ENCODE peak calls at places on chromosomes 6 and 20, in nine cellular contexts. M is colonic mucosa, B is HFF-Myc, C is left ventricle myocardium inferior, O is fibroblast of pulmonary artery, E is sigmoid colon, F is mucosa of descending colon, J is fibroblast of the aortic adventitia, W is kidney epithelial cell. P is an unnamed sample.

GRCh38 chr6:100538086-100538485 is 73.4 kb upstream of the SIM1 start:
- DNase-seq in C (no peak), B (peak), M (no peak), O (peak), W (peak), J (no peak), E (no peak), F (no peak), P (no peak)

GRCh38 chr6:148501178-148501590 is 158.5 kb downstream of the SASH1 start:
- DNase-seq in F (no peak), W (no peak), E (peak), O (peak), M (peak), B (no peak), J (peak), C (no peak), P (peak)

GRCh38 chr6:54621285-54621684 is 225.3 kb upstream of the FAM83B start:
- DNase-seq in W (no peak), C (no peak), M (no peak), E (no peak), O (peak), J (peak), F (no peak), B (no peak), P (no peak)

GRCh38 chr6:53673138-53673801 is 7.7 kb upstream of the KLHL31 start:
- DNase-seq in J (peak), C (no peak), F (no peak), E (no peak), M (no peak), W (peak), O (peak), B (peak), P (peak)

GRCh38 chr20:20070871-20071726 is 18.8 kb downstream of the CFAP61 start:
- DNase-seq in F (no peak), W (no peak), M (no peak), E (no peak), J (no peak), B (no peak), O (no peak), C (no peak), P (no peak)

GRCh38 chr6:28980797-28981390 is 24.2 kb downstream of the ZNF311 start:
- DNase-seq in W (no peak), C (peak), M (peak), J (peak), F (peak), O (peak), E (no peak), B (no peak), P (peak)

GRCh38 chr6:40755046-40755681 is 168.0 kb upstream of the LRFN2 start:
- DNase-seq in M (no peak), B (no peak), J (peak), O (peak), C (no peak), E (peak), F (no peak), W (no peak), P (no peak)

GRCh38 chr6:142868917-142869316 is 76.1 kb downstream of the HIVEP2 start:
- DNase-seq in B (no peak), C (no peak), E (no peak), O (peak), W (no peak), M (no peak), J (peak), F (no peak), P (no peak)

GRCh38 chr6:37741757-37742400 is 44.2 kb upstream of the MDGA1 start:
- DNase-seq in J (peak), B (no peak), E (no peak), O (peak), F (no peak), M (peak), W (no peak), C (peak), P (no peak)

GRCh38 chr6:20126102-20126752 is 86.0 kb downstream of the MBOAT1 start:
- DNase-seq in B (no peak), J (no peak), M (no peak), O (no peak), F (no peak), C (no peak), E (no peak), W (no peak), P (no peak)

GRCh38 chr20:19992996-19993908 is 23.9 kb upstream of the NAA20 start:
- DNase-seq in M (no peak), F (no peak), E (no peak), C (no peak), W (peak), O (peak), J (peak), B (peak), P (peak)

GRCh38 chr20:62323146-62323979 is 20.6 kb downstream of the ADRM1 start:
- DNase-seq in B (no peak), C (no peak), J (no peak), M (no peak), W (no peak), O (no peak), F (no peak), E (no peak), P (no peak)

GRCh38 chr6:31079656-31080261 is 32.6 kb downstream of the C6orf15 start:
- DNase-seq in O (peak), B (peak), M (peak), J (peak), E (peak), W (no peak), F (peak), C (peak), P (peak)

GRCh38 chr6:105675715-105676397 is 273.0 kb upstream of the PREP start:
- DNase-seq in J (peak), E (no peak), B (peak), F (no peak), C (no peak), W (peak), O (peak), M (no peak), P (peak)

GRCh38 chr6:11069760-11070159 is 23.9 kb upstream of the SMIM13 start:
- DNase-seq in M (no peak), F (no peak), J (no peak), W (no peak), E (no peak), O (no peak), C (no peak), B (no peak), P (no peak)

GRCh38 chr20:4811661-4812181 is 90.0 kb downstream of the PRND start:
- DNase-seq in C (peak), M (peak), B (no peak), E (peak), O (no peak), F (peak), W (no peak), J (no peak), P (no peak)

GRCh38 chr6:155889405-155889804 is 433.8 kb upstream of the NOX3 start:
- DNase-seq in M (no peak), W (no peak), J (no peak), E (no peak), F (no peak), B (no peak), C (no peak), O (no peak), P (no peak)

GRCh38 chr6:108648186-108648585 is 87.5 kb downstream of the FOXO3 start:
- DNase-seq in E (no peak), O (no peak), C (no peak), J (no peak), F (no peak), W (no peak), M (no peak), B (no peak), P (no peak)

GRCh38 chr6:55399331-55399730 is 72.1 kb downstream of the GFRAL start:
- DNase-seq in B (no peak), W (no peak), C (no peak), O (peak), J (no peak), E (no peak), M (no peak), F (no peak), P (no peak)

GRCh38 chr6:169991031-169991390 is 239.6 kb downstream of the ERMARD start:
- DNase-seq in E (peak), C (no peak), M (no peak), F (peak), W (no peak), J (no peak), B (no peak), O (no peak), P (no peak)

GRCh38 chr20:21550587-21550986 is 36.7 kb upstream of the NKX2-2 start:
- DNase-seq in F (no peak), M (no peak), W (no peak), O (no peak), E (no peak), J (no peak), C (no peak), B (no peak), P (no peak)

GRCh38 chr6:68967549-68968300 is 332.6 kb downstream of the ADGRB3 start:
- DNase-seq in C (peak), O (peak), E (peak), J (peak), M (peak), B (peak), F (peak), W (no peak), P (peak)

GRCh38 chr6:37930288-37931075 is 111.0 kb downstream of the ZFAND3 start:
- DNase-seq in E (no peak), M (no peak), O (no peak), F (no peak), B (no peak), C (no peak), W (no peak), J (no peak), P (no peak)

GRCh38 chr20:46810442-46811327 is 84.0 kb upstream of the EYA2 start:
- DNase-seq in C (no peak), M (peak), J (no peak), F (peak), O (no peak), B (no peak), W (no peak), E (no peak), P (no peak)

GRCh38 chr6:37698264-37699137 is 818 bp upstream of the MDGA1 start:
- DNase-seq in O (peak), C (peak), W (no peak), F (peak), E (peak), J (no peak), B (no peak), M (peak), P (no peak)

GRCh38 chr6:27213544-27214125 is 33.9 kb upstream of the PRSS16 start:
- DNase-seq in W (no peak), F (no peak), J (peak), E (no peak), C (no peak), O (peak), M (no peak), B (no peak), P (no peak)

GRCh38 chr20:58705525-58705924 is 12.9 kb downstream of the NPEPL1 start:
- DNase-seq in W (no peak), F (no peak), J (no peak), E (peak), O (no peak), M (peak), C (peak), B (no peak), P (no peak)

GRCh38 chr20:15882553-15882952 is 690.7 kb downstream of the KIF16B start:
- DNase-seq in J (no peak), F (no peak), C (no peak), M (no peak), O (no peak), E (no peak), W (no peak), B (peak), P (no peak)

GRCh38 chr6:9292975-9293374 is 857.6 kb upstream of the SLC35B3 start:
- DNase-seq in F (no peak), M (no peak), E (no peak), W (no peak), B (no peak), C (no peak), J (peak), O (peak), P (peak)

GRCh38 chr6:141415896-141416295 is 716.8 kb upstream of the GJE1 start:
- DNase-seq in F (no peak), B (no peak), E (no peak), C (no peak), M (no peak), O (no peak), J (no peak), W (no peak), P (no peak)

GRCh38 chr6:20377623-20378265 is 23.9 kb upstream of the E2F3 start:
- DNase-seq in C (no peak), O (peak), J (peak), W (peak), M (no peak), E (no peak), F (no peak), B (peak), P (peak)

GRCh38 chr20:49510562-49511117 is 28.2 kb upstream of the KCNB1 start:
- DNase-seq in W (no peak), B (no peak), O (peak), C (peak), J (peak), F (no peak), E (peak), M (peak), P (peak)

GRCh38 chr20:63457737-63458136 is 14.7 kb downstream of the KCNQ2 start:
- DNase-seq in W (peak), J (peak), E (no peak), F (no peak), B (no peak), O (no peak), C (peak), M (no peak), P (no peak)

GRCh38 chr20:50747275-50747674 is 15.9 kb downstream of the PARD6B start:
- DNase-seq in F (no peak), E (no peak), C (no peak), O (no peak), B (no peak), W (no peak), J (no peak), M (peak), P (no peak)
- H3K4me3 ChIP-seq in F (no peak), E (no peak), C (no peak), O (no peak), B (no peak), W (no peak), J (no peak), M (no peak), P (no peak)

GRCh38 chr20:36818185-36818584 is 44.6 kb upstream of the DSN1 start:
- DNase-seq in C (no peak), M (no peak), J (no peak), B (no peak), E (no peak), W (no peak), F (no peak), O (no peak), P (no peak)

GRCh38 chr20:36815454-36816091 is 42.0 kb upstream of the DSN1 start:
- DNase-seq in W (no peak), E (no peak), O (no peak), J (no peak), F (no peak), B (no peak), C (no peak), M (no peak), P (no peak)

GRCh38 chr20:36812601-36813000 is 39.0 kb upstream of the DSN1 start:
- DNase-seq in C (no peak), J (no peak), E (no peak), M (no peak), W (no peak), B (no peak), O (no peak), F (peak), P (no peak)

GRCh38 chr20:36817496-36817895 is 43.9 kb upstream of the DSN1 start:
- DNase-seq in F (no peak), O (no peak), J (no peak), E (no peak), C (no peak), W (no peak), M (no peak), B (no peak), P (no peak)

DNA sequence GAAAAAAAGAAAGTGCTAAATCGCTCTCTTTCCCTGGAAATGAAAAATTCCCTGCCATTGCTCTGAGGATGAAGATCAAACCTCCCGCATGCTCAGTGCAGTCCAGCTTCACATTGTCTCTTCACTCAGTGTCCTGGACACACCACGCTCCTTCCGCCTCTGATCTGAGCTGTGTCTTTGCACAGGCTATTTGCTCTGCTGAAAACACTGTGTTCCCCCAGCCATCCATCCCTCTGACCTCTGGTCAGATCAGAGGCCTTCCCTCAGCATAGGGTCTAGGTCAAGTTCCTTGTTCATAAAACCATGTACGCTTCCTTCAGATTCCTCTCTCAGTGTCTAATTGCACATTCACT is 40.2 kb upstream of the DSN1 start:
- DNase-seq in C (no peak), J (no peak), E (no peak), O (no peak), B (no peak), F (no peak), W (no peak), M (no peak), P (no peak)
- H3K4me3 ChIP-seq in C (no peak), J (no peak), E (no peak), O (no peak), B (no peak), F (no peak), W (no peak), M (no peak), P (no peak)

DNA sequence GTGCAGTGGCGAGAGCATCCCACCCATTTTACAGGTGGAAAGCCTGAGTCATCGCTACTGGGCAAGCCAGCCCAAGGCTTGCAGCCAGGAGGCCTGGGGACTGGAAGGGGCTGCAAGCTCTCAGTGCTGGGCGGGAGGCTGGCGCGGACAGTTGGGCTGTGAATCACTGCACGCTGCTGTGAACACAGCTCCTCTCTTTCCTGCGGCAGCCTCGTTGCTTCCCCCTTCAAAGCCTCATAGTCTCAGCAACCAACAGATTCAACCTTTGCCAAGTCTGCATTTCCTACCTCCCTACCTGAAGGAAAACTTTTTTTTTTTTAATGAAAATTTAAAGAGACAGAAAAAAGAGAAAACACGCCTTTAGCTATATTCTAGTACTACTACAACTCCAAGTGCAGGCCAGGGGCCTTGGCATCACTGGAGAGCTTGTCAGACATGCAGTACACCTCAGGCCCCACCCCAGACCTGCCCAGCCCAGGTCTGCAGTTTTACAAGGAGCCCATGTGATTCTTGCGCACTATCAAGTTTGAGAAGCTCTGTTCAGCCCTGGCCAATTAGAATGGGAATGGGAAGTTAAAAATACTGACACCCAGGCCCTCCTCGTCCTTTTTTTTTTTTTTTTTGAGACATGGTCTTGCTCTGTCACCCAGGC is 85.1 kb downstream of the NFATC2 start:
- DNase-seq in F (peak), E (peak), M (peak), O (peak), B (peak), W (peak), J (peak), C (peak), P (peak)
- H3K4me3 ChIP-seq in F (no peak), E (no peak), M (no peak), O (no peak), B (no peak), W (no peak), J (no peak), C (peak), P (no peak)

GRCh38 chr6:30073489-30074240 is 1.9 kb downstream of the RNF39 start:
- DNase-seq in F (no peak), E (no peak), C (no peak), W (no peak), O (no peak), M (peak), J (no peak), B (no peak), P (no peak)
- H3K4me3 ChIP-seq in F (no peak), E (no peak), C (no peak), W (no peak), O (no peak), M (no peak), J (no peak), B (no peak), P (no peak)

GRCh38 chr6:42745638-42746451 is at the start of gene TBCC:
- DNase-seq in B (peak), C (peak), W (peak), O (peak), J (peak), F (peak), M (peak), E (peak), P (peak)

GRCh38 chr6:42746452-42747400 is 823 bp upstream of the TBCC start:
- DNase-seq in O (peak), B (peak), C (peak), W (peak), E (peak), F (peak), J (peak), M (peak), P (peak)

GRCh38 chr6:42745083-42745637 is 743 bp downstream of the TBCC start:
- DNase-seq in O (peak), F (peak), C (no peak), J (peak), E (peak), W (no peak), B (no peak), M (peak), P (no peak)

GRCh38 chr6:42751055-42751454 is 5.2 kb upstream of the TBCC start:
- DNase-seq in W (no peak), B (no peak), F (no peak), O (no peak), E (no peak), J (no peak), M (no peak), C (no peak), P (no peak)

DNA sequence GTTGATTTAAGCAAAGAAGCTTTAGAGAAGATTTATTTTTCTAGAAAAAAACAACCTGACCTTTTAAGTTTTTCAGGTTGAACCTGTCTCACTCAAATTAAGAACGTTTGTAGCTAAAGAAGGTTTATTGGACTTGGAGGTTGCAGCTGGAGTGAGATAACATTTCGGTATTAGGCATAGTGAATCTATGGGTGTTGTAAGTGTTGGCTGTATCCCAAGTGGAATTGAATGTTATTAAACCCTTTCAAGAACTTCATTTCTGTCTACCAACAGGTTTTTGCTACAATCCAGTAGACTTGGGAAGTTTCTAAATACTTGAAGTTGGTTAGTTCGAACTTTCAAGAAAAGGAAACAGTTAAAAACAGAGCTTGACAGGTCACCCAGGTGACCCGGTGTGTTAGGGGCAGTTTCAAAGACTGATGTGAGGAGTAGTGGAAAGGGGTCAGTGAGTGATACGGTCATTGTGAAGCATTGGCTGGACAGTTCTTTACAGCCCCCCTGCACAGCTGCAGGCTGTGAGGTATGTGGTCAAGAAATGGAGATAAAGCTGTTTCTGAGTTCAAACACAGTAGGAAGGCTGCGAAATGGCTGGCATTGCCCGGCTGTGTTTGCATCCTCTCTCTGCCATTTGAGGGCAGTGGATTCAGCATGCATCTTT is 2.5 kb upstream of the TBCC start:
- DNase-seq in J (peak), W (no peak), C (no peak), E (no peak), B (no peak), O (peak), F (no peak), M (no peak), P (no peak)
- H3K4me3 ChIP-seq in J (peak), W (no peak), C (peak), E (no peak), B (no peak), O (no peak), F (no peak), M (no peak), P (no peak)